ENCODE peak calls at places on chromosomes 6 and 20, in seven cellular contexts. One of them, this sample, is unnamed.

GRCh38 chr6:94683409-94683808 is 893.9 kb upstream of the MANEA start:
- DNase-seq in breast epithelium: no peak
- DNase-seq in fibroblast of lung: no peak
- DNase-seq in prostate gland: no peak
- DNase-seq in Panc1: no peak
- DNase-seq in psoas muscle: no peak
- DNase-seq in cardiac muscle cell: no peak
- DNase-seq in this sample: no peak

GRCh38 chr20:36866681-36867485 is 9.1 kb upstream of the TLDC2 start:
- DNase-seq in breast epithelium: no peak
- DNase-seq in fibroblast of lung: no peak
- DNase-seq in prostate gland: no peak
- DNase-seq in Panc1: no peak
- DNase-seq in psoas muscle: no peak
- DNase-seq in cardiac muscle cell: no peak
- DNase-seq in this sample: no peak

GRCh38 chr6:113858067-113858604 is 991 bp downstream of the MARCKS start:
- DNase-seq in breast epithelium: peak; percentile 56
- DNase-seq in fibroblast of lung: peak; percentile 52
- DNase-seq in prostate gland: peak; percentile 63
- DNase-seq in Panc1: no peak
- DNase-seq in psoas muscle: peak; percentile 38
- DNase-seq in cardiac muscle cell: peak; percentile 42
- DNase-seq in this sample: no peak

GRCh38 chr6:89239338-89239737 is 22.2 kb upstream of the GABRR1 start:
- DNase-seq in breast epithelium: no peak
- DNase-seq in fibroblast of lung: no peak
- DNase-seq in prostate gland: no peak
- DNase-seq in Panc1: no peak
- DNase-seq in psoas muscle: no peak
- DNase-seq in cardiac muscle cell: no peak
- DNase-seq in this sample: peak; percentile 18

GRCh38 chr6:140050232-140050995 is 676.0 kb upstream of the CITED2 start:
- DNase-seq in breast epithelium: no peak
- DNase-seq in fibroblast of lung: peak; percentile 38
- DNase-seq in prostate gland: no peak
- DNase-seq in Panc1: no peak
- DNase-seq in psoas muscle: peak; percentile 13
- DNase-seq in cardiac muscle cell: no peak
- DNase-seq in this sample: no peak

GRCh38 chr6:147005499-147005898 is 198.7 kb upstream of the STXBP5 start:
- DNase-seq in breast epithelium: no peak
- DNase-seq in fibroblast of lung: no peak
- DNase-seq in prostate gland: no peak
- DNase-seq in Panc1: no peak
- DNase-seq in psoas muscle: no peak
- DNase-seq in cardiac muscle cell: no peak
- DNase-seq in this sample: no peak

GRCh38 chr6:155188707-155189496 is 74.9 kb upstream of the CLDN20 start:
- DNase-seq in breast epithelium: no peak
- DNase-seq in fibroblast of lung: peak; percentile 99
- DNase-seq in prostate gland: no peak
- DNase-seq in Panc1: no peak
- DNase-seq in psoas muscle: no peak
- DNase-seq in cardiac muscle cell: no peak
- DNase-seq in this sample: no peak

GRCh38 chr20:38534756-38535155 is 46.2 kb upstream of the ADIG start:
- DNase-seq in breast epithelium: no peak
- DNase-seq in fibroblast of lung: no peak
- DNase-seq in prostate gland: no peak
- DNase-seq in Panc1: no peak
- DNase-seq in psoas muscle: no peak
- DNase-seq in cardiac muscle cell: no peak
- DNase-seq in this sample: no peak

GRCh38 chr20:20956586-20956985 is 149.6 kb downstream of the LINC00237 start:
- DNase-seq in breast epithelium: no peak
- DNase-seq in fibroblast of lung: no peak
- DNase-seq in prostate gland: no peak
- DNase-seq in Panc1: no peak
- DNase-seq in psoas muscle: no peak
- DNase-seq in cardiac muscle cell: no peak
- DNase-seq in this sample: no peak

GRCh38 chr6:135535989-135536414 is 38.5 kb upstream of the AHI1 start:
- DNase-seq in breast epithelium: no peak
- DNase-seq in fibroblast of lung: peak; percentile 98
- DNase-seq in prostate gland: peak; percentile 8
- DNase-seq in Panc1: no peak
- DNase-seq in psoas muscle: no peak
- DNase-seq in cardiac muscle cell: peak; percentile 53
- DNase-seq in this sample: peak; percentile 27

GRCh38 chr6:96812077-96812703 is 25.1 kb downstream of the GPR63 start:
- DNase-seq in breast epithelium: no peak
- DNase-seq in fibroblast of lung: peak; percentile 34
- DNase-seq in prostate gland: no peak
- DNase-seq in Panc1: no peak
- DNase-seq in psoas muscle: no peak
- DNase-seq in cardiac muscle cell: no peak
- DNase-seq in this sample: no peak

GRCh38 chr6:35320031-35320410 is 22.3 kb upstream of the PPARD start:
- DNase-seq in breast epithelium: no peak
- DNase-seq in fibroblast of lung: no peak
- DNase-seq in prostate gland: no peak
- DNase-seq in Panc1: no peak
- DNase-seq in psoas muscle: no peak
- DNase-seq in cardiac muscle cell: no peak
- DNase-seq in this sample: no peak

GRCh38 chr6:36807143-36807542 is 32.1 kb downstream of the CPNE5 start:
- DNase-seq in breast epithelium: no peak
- DNase-seq in fibroblast of lung: no peak
- DNase-seq in prostate gland: no peak
- DNase-seq in Panc1: no peak
- DNase-seq in psoas muscle: no peak
- DNase-seq in cardiac muscle cell: no peak
- DNase-seq in this sample: no peak

GRCh38 chr6:105204331-105204730 is 24.5 kb upstream of the POPDC3 start:
- DNase-seq in breast epithelium: no peak
- DNase-seq in fibroblast of lung: no peak
- DNase-seq in prostate gland: no peak
- DNase-seq in Panc1: no peak
- DNase-seq in psoas muscle: no peak
- DNase-seq in cardiac muscle cell: no peak
- DNase-seq in this sample: no peak

GRCh38 chr20:15759546-15760216 is 813.6 kb downstream of the KIF16B start:
- DNase-seq in breast epithelium: no peak
- DNase-seq in fibroblast of lung: no peak
- DNase-seq in prostate gland: no peak
- DNase-seq in Panc1: no peak
- DNase-seq in psoas muscle: no peak
- DNase-seq in cardiac muscle cell: peak; percentile 24
- DNase-seq in this sample: no peak

GRCh38 chr20:48060841-48061720 is 275.8 kb upstream of the SULF2 start:
- DNase-seq in breast epithelium: no peak
- DNase-seq in fibroblast of lung: no peak
- DNase-seq in prostate gland: no peak
- DNase-seq in Panc1: no peak
- DNase-seq in psoas muscle: no peak
- DNase-seq in cardiac muscle cell: no peak
- DNase-seq in this sample: no peak

GRCh38 chr6:82248233-82248735 is 740 bp upstream of the IBTK start:
- DNase-seq in breast epithelium: no peak
- DNase-seq in fibroblast of lung: peak; percentile 48
- DNase-seq in prostate gland: peak; percentile 8
- DNase-seq in Panc1: peak; percentile 95
- DNase-seq in psoas muscle: no peak
- DNase-seq in cardiac muscle cell: no peak
- DNase-seq in this sample: no peak

GRCh38 chr20:56554869-56555268 is 21.8 kb downstream of the FAM209B start:
- DNase-seq in breast epithelium: no peak
- DNase-seq in fibroblast of lung: peak; percentile 95
- DNase-seq in prostate gland: peak; percentile 43
- DNase-seq in Panc1: peak; percentile 61
- DNase-seq in psoas muscle: no peak
- DNase-seq in cardiac muscle cell: peak; percentile 16
- DNase-seq in this sample: peak; percentile 31

GRCh38 chr20:3238616-3239025 is 369 bp downstream of the SLC4A11 start:
- DNase-seq in breast epithelium: no peak
- DNase-seq in fibroblast of lung: no peak
- DNase-seq in prostate gland: peak; percentile 36
- DNase-seq in Panc1: no peak
- DNase-seq in psoas muscle: no peak
- DNase-seq in cardiac muscle cell: no peak
- DNase-seq in this sample: no peak

GRCh38 chr20:19265646-19266374 is 53.4 kb downstream of the SLC24A3 start:
- DNase-seq in breast epithelium: no peak
- DNase-seq in fibroblast of lung: no peak
- DNase-seq in prostate gland: no peak
- DNase-seq in Panc1: no peak
- DNase-seq in psoas muscle: no peak
- DNase-seq in cardiac muscle cell: peak; percentile 39
- DNase-seq in this sample: peak; percentile 68

GRCh38 chr6:1596088-1596852 is 13.4 kb upstream of the FOXC1 start:
- DNase-seq in breast epithelium: peak; percentile 82
- DNase-seq in fibroblast of lung: peak; percentile 52
- DNase-seq in prostate gland: peak; percentile 50
- DNase-seq in Panc1: peak; percentile 46
- DNase-seq in psoas muscle: peak; percentile 56
- DNase-seq in cardiac muscle cell: peak; percentile 71
- DNase-seq in this sample: no peak

GRCh38 chr6:136788069-136788902 is 4.0 kb downstream of the MAP3K5 start:
- DNase-seq in breast epithelium: no peak
- DNase-seq in fibroblast of lung: peak; percentile 93
- DNase-seq in prostate gland: no peak
- DNase-seq in Panc1: no peak
- DNase-seq in psoas muscle: no peak
- DNase-seq in cardiac muscle cell: no peak
- DNase-seq in this sample: no peak

GRCh38 chr6:39840781-39841180 is 48.6 kb downstream of the DAAM2 start:
- DNase-seq in breast epithelium: no peak
- DNase-seq in fibroblast of lung: no peak
- DNase-seq in prostate gland: no peak
- DNase-seq in Panc1: no peak
- DNase-seq in psoas muscle: no peak
- DNase-seq in cardiac muscle cell: no peak
- DNase-seq in this sample: no peak

GRCh38 chr6:102488729-102489128 is 1095.2 kb downstream of the GRIK2 start:
- DNase-seq in breast epithelium: no peak
- DNase-seq in fibroblast of lung: peak; percentile 1
- DNase-seq in prostate gland: no peak
- DNase-seq in Panc1: no peak
- DNase-seq in psoas muscle: no peak
- DNase-seq in cardiac muscle cell: no peak
- DNase-seq in this sample: no peak

GRCh38 chr6:75893058-75893775 is 144.2 kb downstream of the MYO6 start:
- DNase-seq in breast epithelium: no peak
- DNase-seq in fibroblast of lung: peak; percentile 90
- DNase-seq in prostate gland: no peak
- DNase-seq in Panc1: peak; percentile 25
- DNase-seq in psoas muscle: no peak
- DNase-seq in cardiac muscle cell: peak; percentile 83
- DNase-seq in this sample: peak; percentile 9

DNA sequence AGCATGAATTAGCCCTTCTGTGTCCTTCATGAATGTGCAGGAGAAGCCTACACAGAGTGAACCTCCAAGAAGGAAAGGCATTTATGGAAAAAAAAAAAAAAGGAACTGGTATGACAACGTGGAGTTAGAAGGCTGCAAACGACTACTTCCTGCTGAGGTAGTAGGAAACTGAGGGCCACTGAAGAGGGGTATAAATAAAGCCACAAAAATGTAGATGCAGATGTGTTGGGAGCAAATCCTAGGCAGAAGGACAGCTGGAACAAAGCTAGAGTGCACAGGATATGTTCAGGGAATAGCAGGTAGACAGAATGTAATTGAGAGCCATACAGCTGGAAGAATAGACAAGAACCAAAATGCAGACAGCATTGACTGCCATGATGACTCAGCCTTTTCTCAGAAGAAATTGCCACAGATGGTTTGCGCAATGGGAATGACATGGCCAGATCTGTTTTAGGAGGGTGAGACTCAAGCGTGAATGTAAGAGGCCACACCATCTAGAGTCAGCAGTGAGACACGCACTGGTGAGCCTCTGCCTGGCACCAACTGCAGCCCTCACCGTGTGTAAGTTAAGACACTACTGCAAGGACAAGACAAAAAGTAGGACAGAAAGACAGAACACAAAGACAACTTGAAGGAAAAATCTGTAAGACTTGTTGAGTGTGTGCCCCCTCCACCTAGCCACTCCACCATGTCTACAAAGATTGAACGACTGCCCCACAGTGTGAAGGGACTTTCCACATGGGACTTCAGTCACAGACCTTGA is 79.8 kb downstream of the KIF13A start:
- DNase-seq in breast epithelium: no peak
- DNase-seq in fibroblast of lung: peak; percentile 99
- DNase-seq in prostate gland: peak; percentile 31
- DNase-seq in Panc1: peak; percentile 82
- DNase-seq in psoas muscle: peak; percentile 80
- DNase-seq in cardiac muscle cell: no peak
- DNase-seq in this sample: no peak
- H3K27ac ChIP-seq in breast epithelium: peak overlapping the region; percentile 55
- H3K27ac ChIP-seq in fibroblast of lung: peak overlapping the region; percentile 90
- H3K27ac ChIP-seq in prostate gland: no peak overlapping the region
- H3K27ac ChIP-seq in Panc1: peak overlapping the region; percentile 30
- H3K27ac ChIP-seq in psoas muscle: peak overlapping the region; percentile 91
- H3K27ac ChIP-seq in cardiac muscle cell: peak overlapping the region; percentile 16
- H3K27ac ChIP-seq in this sample: no peak overlapping the region

GRCh38 chr20:1185781-1186334 is 1.1 kb upstream of the TMEM74B start:
- DNase-seq in breast epithelium: no peak
- DNase-seq in fibroblast of lung: peak; percentile 37
- DNase-seq in prostate gland: peak; percentile 21
- DNase-seq in Panc1: no peak
- DNase-seq in psoas muscle: peak; percentile 50
- DNase-seq in cardiac muscle cell: peak; percentile 78
- DNase-seq in this sample: no peak
- H3K4me3 ChIP-seq in breast epithelium: peak overlapping the region; percentile 45
- H3K4me3 ChIP-seq in fibroblast of lung: no peak overlapping the region
- H3K4me3 ChIP-seq in prostate gland: peak overlapping the region; percentile 43
- H3K4me3 ChIP-seq in Panc1: peak overlapping the region; percentile 18
- H3K4me3 ChIP-seq in psoas muscle: peak overlapping the region; percentile 68
- H3K4me3 ChIP-seq in cardiac muscle cell: peak overlapping the region; percentile 79
- H3K4me3 ChIP-seq in this sample: peak overlapping the region; percentile 65

DNA sequence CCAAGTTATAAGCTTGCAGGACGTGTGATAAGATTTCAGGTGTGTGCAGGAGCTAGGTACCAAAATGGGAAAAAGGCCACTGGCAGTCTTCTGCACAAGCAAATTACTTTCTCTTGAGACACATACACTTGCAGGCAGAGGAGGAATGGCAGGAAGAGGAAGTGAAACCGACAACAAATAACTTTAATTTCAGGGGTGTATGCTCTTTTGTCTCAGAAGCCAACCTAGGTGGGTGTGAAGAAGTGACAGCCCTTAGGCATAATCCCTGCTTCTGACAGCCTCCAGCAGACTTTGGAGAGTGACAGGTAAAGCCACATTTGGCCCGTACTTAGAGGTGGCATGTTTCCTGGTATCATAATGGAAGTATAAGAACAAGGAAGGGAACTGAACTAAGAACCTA is 118.8 kb upstream of the TRAF3IP2 start:
- DNase-seq in breast epithelium: no peak
- DNase-seq in fibroblast of lung: no peak
- DNase-seq in prostate gland: no peak
- DNase-seq in Panc1: no peak
- DNase-seq in psoas muscle: no peak
- DNase-seq in cardiac muscle cell: no peak
- DNase-seq in this sample: no peak
- H3K4me1 ChIP-seq in breast epithelium: no peaks in the 10 kb centered on the region
- H3K4me1 ChIP-seq in fibroblast of lung: peaks cover 6% of the 10 kb centered on the region
- H3K4me1 ChIP-seq in prostate gland: no peaks in the 10 kb centered on the region
- H3K4me1 ChIP-seq in Panc1: no peaks in the 10 kb centered on the region
- H3K4me1 ChIP-seq in psoas muscle: no peaks in the 10 kb centered on the region
- H3K4me1 ChIP-seq in cardiac muscle cell: no peaks in the 10 kb centered on the region
- H3K4me1 ChIP-seq in this sample: no peaks in the 10 kb centered on the region

GRCh38 chr6:99882151-99882702 is 111.8 kb downstream of the MCHR2 start:
- DNase-seq in breast epithelium: no peak
- DNase-seq in fibroblast of lung: no peak
- DNase-seq in prostate gland: no peak
- DNase-seq in Panc1: no peak
- DNase-seq in psoas muscle: no peak
- DNase-seq in cardiac muscle cell: no peak
- DNase-seq in this sample: no peak
- H3K27ac ChIP-seq in breast epithelium: no peak overlapping the region
- H3K27ac ChIP-seq in fibroblast of lung: no peak overlapping the region
- H3K27ac ChIP-seq in prostate gland: no peak overlapping the region
- H3K27ac ChIP-seq in Panc1: no peak overlapping the region
- H3K27ac ChIP-seq in psoas muscle: no peak overlapping the region
- H3K27ac ChIP-seq in cardiac muscle cell: no peak overlapping the region
- H3K27ac ChIP-seq in this sample: no peak overlapping the region

This sample was measured in iPS DF 6.9.